ENCODE peak calls at places on chromosomes 2 and 18, in nine cellular contexts. D is H9, T is A549, N is AG10803, B is dorsolateral prefrontal cortex, R is BJ, C is fibroblast of mammary gland, W is BE2C, A is bronchial epithelial cell. I is an unnamed sample.

GRCh38 chr2:11498543-11499034 is 32.6 kb upstream of the E2F6 start:
- DNase-seq in D (no peak), T (no peak), N (no peak), B (peak; percentile 65), R (no peak), C (peak; percentile 12), W (peak; percentile 59), A (no peak), I (no peak)

GRCh38 chr2:145753209-145753608 is 1233.3 kb upstream of the ZEB2 start:
- DNase-seq in D (no peak), T (no peak), N (no peak), B (no peak), R (no peak), C (no peak), W (no peak), A (no peak), I (no peak)

GRCh38 chr2:25537526-25537925 is 135.9 kb downstream of the DTNB start:
- DNase-seq in D (no peak), T (no peak), N (no peak), B (no peak), R (no peak), C (no peak), W (no peak), A (no peak), I (no peak)

GRCh38 chr18:8389391-8390340 is 219.6 kb upstream of the RAB12 start:
- DNase-seq in D (peak; percentile 80), T (peak; percentile 44), N (peak; percentile 71), B (peak; percentile 57), R (peak; percentile 6), C (peak; percentile 81), W (peak; percentile 59), A (peak; percentile 73), I (peak; percentile 25)

GRCh38 chr2:9256147-9256546 is 49.5 kb downstream of the ASAP2 start:
- DNase-seq in D (no peak), T (no peak), N (no peak), B (no peak), R (no peak), C (no peak), W (no peak), A (no peak), I (no peak)

GRCh38 chr2:43311276-43311675 is 84.9 kb upstream of the ZFP36L2 start:
- DNase-seq in D (no peak), T (no peak), N (peak; percentile 87), B (no peak), R (no peak), C (peak; percentile 66), W (no peak), A (peak; percentile 86), I (no peak)

GRCh38 chr2:65061910-65062339 is 5.7 kb downstream of the CEP68 start:
- DNase-seq in D (no peak), T (no peak), N (no peak), B (no peak), R (no peak), C (no peak), W (no peak), A (peak; percentile 45), I (no peak)

GRCh38 chr2:196123679-196124373 is 47.6 kb downstream of the STK17B start:
- DNase-seq in D (no peak), T (no peak), N (peak; percentile 49), B (no peak), R (no peak), C (peak; percentile 35), W (no peak), A (no peak), I (no peak)

GRCh38 chr2:240913810-240914644 is 7.9 kb downstream of the CROCC2 start:
- DNase-seq in D (peak; percentile 87), T (peak; percentile 53), N (peak; percentile 75), B (peak; percentile 46), R (no peak), C (peak; percentile 76), W (peak; percentile 84), A (no peak), I (no peak)

GRCh38 chr2:124921221-124921620 is 896.1 kb downstream of the CNTNAP5 start:
- DNase-seq in D (no peak), T (no peak), N (no peak), B (no peak), R (no peak), C (no peak), W (no peak), A (no peak), I (no peak)

GRCh38 chr18:7325126-7325430 is 94.2 kb downstream of the LRRC30 start:
- DNase-seq in D (no peak), T (no peak), N (no peak), B (no peak), R (no peak), C (no peak), W (no peak), A (no peak), I (no peak)

DNA sequence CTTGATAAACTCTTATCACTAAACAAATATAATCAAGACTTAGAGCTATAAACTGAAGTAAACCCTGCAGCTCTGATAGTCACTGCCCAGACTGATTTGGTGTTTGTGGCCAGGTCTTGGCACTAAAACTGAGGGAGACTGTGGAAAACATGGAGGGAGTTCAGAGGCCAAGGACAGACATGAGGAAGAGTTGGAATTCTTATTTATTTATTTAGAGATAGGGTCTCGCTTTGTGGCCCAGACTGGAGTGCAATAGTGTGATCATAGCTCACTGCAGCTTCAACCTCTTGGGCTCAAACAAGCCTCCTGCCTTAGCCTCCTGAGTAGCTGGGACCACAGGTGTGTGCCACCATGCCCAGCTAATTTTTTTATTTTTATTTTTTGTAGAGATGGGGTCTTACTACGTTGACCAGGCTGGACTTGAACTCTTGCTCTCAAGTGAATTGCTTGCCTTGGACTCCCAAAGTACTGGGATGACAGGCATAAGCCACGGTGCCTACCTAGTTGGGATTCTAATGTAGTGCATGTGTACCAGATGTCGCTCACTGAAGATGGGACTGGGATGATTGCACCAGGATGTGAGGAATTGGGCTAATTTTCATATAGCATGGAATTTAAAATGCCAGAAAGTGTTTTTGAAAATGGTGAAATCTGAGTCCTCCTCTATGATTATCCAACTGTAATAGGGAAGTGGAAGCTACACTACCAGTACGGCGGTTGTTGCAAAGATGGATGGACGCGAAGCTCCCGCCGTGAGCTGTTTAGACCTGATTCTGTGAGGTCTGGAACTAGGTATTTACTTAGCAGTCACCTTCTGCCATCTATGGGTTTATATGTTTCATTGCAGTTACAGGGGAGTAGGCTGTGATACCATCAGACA is 52.7 kb upstream of the CTLA4 start:
- DNase-seq in D (peak; percentile 52), T (peak; percentile 73), N (peak; percentile 85), B (peak; percentile 24), R (no peak), C (peak; percentile 85), W (peak; percentile 57), A (peak; percentile 66), I (no peak)
- TF ChIP-seq CTCF in D (peak; percentile 86), T (peak; percentile 87), N (peak; percentile 89), B (peak; percentile 62), R (peak; percentile 67), C (peak; percentile 82), W (peak; percentile 79), A (peak; percentile 67), I (peak; percentile 61)

GRCh38 chr2:174603280-174603679 is 5.7 kb upstream of the WIPF1 start:
- DNase-seq in D (no peak), T (no peak), N (peak; percentile 81), B (no peak), R (no peak), C (peak; percentile 85), W (peak; percentile 40), A (peak; percentile 83), I (no peak)
- TF ChIP-seq CTCF in D (peak; percentile 65), T (peak; percentile 32), N (peak; percentile 68), B (peak; percentile 67), R (peak; percentile 36), C (peak; percentile 66), W (peak; percentile 62), A (peak; percentile 64), I (peak; percentile 38)

GRCh38 chr2:7725132-7725849 is 808.1 kb downstream of the RNF144A start:
- DNase-seq in D (no peak), T (no peak), N (peak; percentile 39), B (no peak), R (no peak), C (peak; percentile 40), W (no peak), A (peak; percentile 43), I (no peak)
- TF ChIP-seq CTCF in D (no peak), T (peak; percentile 7), N (peak; percentile 18), B (no peak), R (no peak), C (peak; percentile 11), W (no peak), A (peak; percentile 1), I (no peak)

DNA sequence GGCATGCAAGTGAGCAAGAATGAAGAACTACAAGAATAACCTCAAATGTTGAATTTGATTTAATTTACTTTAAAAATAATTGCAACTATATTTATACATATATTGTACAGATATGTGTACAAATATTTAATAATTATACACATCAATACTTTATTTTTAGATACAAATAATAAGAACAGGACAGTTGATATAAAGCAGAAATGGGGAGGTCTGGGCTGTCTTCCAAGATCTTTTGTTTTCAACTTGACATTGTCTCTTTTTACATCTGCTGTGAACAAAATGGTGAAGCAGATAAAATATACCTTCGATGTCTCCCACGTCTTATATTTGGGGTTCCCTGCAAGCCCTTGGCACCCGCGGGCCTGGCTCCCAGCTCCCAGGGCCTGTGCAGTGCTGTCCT is 231.3 kb upstream of the RBBP8 start:
- DNase-seq in D (no peak), T (no peak), N (no peak), B (no peak), R (no peak), C (no peak), W (no peak), A (no peak), I (no peak)
- TF ChIP-seq CTCF in D (no peak), T (no peak), N (no peak), B (no peak), R (no peak), C (no peak), W (no peak), A (no peak), I (no peak)

GRCh38 chr2:215860076-215860475 is 153.3 kb downstream of the MREG start:
- DNase-seq in D (no peak), T (no peak), N (peak; percentile 48), B (no peak), R (no peak), C (no peak), W (no peak), A (no peak), I (no peak)
- TF ChIP-seq CTCF in D (no peak), T (no peak), N (no peak), B (no peak), R (no peak), C (no peak), W (no peak), A (no peak), I (no peak)

DNA sequence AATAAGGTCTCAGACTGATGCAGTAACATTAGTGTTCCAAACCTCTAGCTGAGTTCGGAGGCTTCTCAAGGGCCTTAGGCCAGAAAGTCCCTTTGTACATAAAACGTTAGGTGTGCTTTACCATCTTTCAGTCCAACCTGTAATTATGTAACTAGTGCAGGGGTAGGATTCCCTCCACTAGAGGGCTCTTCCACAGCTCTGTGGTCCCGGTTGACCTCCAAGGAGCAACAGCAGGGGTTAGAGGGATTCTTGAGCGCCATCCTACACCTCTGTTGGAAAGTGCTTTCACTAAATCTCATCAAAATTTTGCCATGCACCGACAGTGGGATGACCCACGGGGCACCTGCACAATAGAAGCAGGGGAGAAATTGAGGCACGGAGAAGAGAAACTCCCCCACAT is 155.8 kb upstream of the LRP1B start:
- DNase-seq in D (peak; percentile 71), T (peak; percentile 25), N (no peak), B (no peak), R (no peak), C (no peak), W (peak; percentile 8), A (peak; percentile 32), I (no peak)
- TF ChIP-seq CTCF in D (peak; percentile 89), T (peak; percentile 47), N (no peak), B (no peak), R (peak; percentile 16), C (peak; percentile 15), W (peak; percentile 60), A (peak; percentile 56), I (peak; percentile 53)

I was measured in kidney epithelial cell.